ENCODE peak calls at places on chromosomes 6 and 20, in nine cellular contexts. C, Z, B, U, A, G, R, F and I are unnamed samples. For H3K36me3, the result is how much of the 10 kb centered on the place peaks cover.

GRCh38 chr20:39853664-39854063 is 835.4 kb downstream of the MAFB start:
- DNase-seq in C (no peak), Z (no peak), B (no peak), U (no peak), A (no peak), G (peak), R (peak), F (no peak), I (no peak)

GRCh38 chr6:62570372-62570771 is 284.3 kb upstream of the KHDRBS2 start:
- DNase-seq in C (no peak), Z (no peak), B (no peak), U (no peak), A (no peak), G (no peak), R (no peak), F (no peak), I (no peak)

GRCh38 chr6:90941885-90942284 is 355.0 kb upstream of the MAP3K7 start:
- DNase-seq in C (no peak), Z (no peak), B (no peak), U (no peak), A (no peak), G (no peak), R (no peak), F (no peak), I (no peak)

GRCh38 chr6:159451051-159451450 is 242.0 kb downstream of the SOD2 start:
- DNase-seq in C (no peak), Z (no peak), B (no peak), U (no peak), A (no peak), G (peak), R (peak), F (no peak), I (no peak)

GRCh38 chr6:54291738-54292137 is 16.5 kb upstream of the TINAG start:
- DNase-seq in C (no peak), Z (peak), B (no peak), U (no peak), A (no peak), G (peak), R (peak), F (no peak), I (no peak)

GRCh38 chr20:34012330-34012729 is 18.6 kb downstream of the RALY start:
- DNase-seq in C (no peak), Z (no peak), B (no peak), U (no peak), A (no peak), G (no peak), R (no peak), F (no peak), I (no peak)

GRCh38 chr6:10030942-10031537 is 383.8 kb downstream of the TFAP2A start:
- DNase-seq in C (no peak), Z (no peak), B (no peak), U (no peak), A (no peak), G (no peak), R (peak), F (peak), I (no peak)

GRCh38 chr20:13325033-13325432 is 104.0 kb downstream of the ISM1 start:
- DNase-seq in C (no peak), Z (peak), B (no peak), U (no peak), A (no peak), G (peak), R (no peak), F (peak), I (no peak)

GRCh38 chr6:103983860-103984259 is 875.9 kb downstream of the HACE1 start:
- DNase-seq in C (no peak), Z (no peak), B (no peak), U (no peak), A (no peak), G (no peak), R (no peak), F (no peak), I (no peak)

GRCh38 chr6:158027590-158028285 is 46.1 kb downstream of the SYNJ2 start:
- DNase-seq in C (peak), Z (no peak), B (no peak), U (peak), A (peak), G (no peak), R (no peak), F (no peak), I (peak)

GRCh38 chr20:63279931-63280330 is 7.3 kb downstream of the ARFGAP1 start:
- DNase-seq in C (no peak), Z (no peak), B (no peak), U (no peak), A (peak), G (no peak), R (no peak), F (no peak), I (no peak)

GRCh38 chr6:167299641-167300308 is 8.7 kb downstream of the UNC93A start:
- DNase-seq in C (no peak), Z (no peak), B (no peak), U (peak), A (no peak), G (no peak), R (no peak), F (no peak), I (no peak)

GRCh38 chr20:45779011-45779915 is 12.4 kb downstream of the WFDC3 start:
- DNase-seq in C (peak), Z (peak), B (peak), U (peak), A (peak), G (peak), R (peak), F (no peak), I (peak)

GRCh38 chr20:3165473-3166337 is 6.0 kb upstream of the FASTKD5 start:
- DNase-seq in C (peak), Z (peak), B (peak), U (no peak), A (peak), G (peak), R (no peak), F (no peak), I (peak)

GRCh38 chr6:19905584-19905983 is 68.4 kb downstream of the ID4 start:
- DNase-seq in C (no peak), Z (no peak), B (no peak), U (no peak), A (no peak), G (no peak), R (peak), F (no peak), I (no peak)

GRCh38 chr20:6604179-6604578 is 163.3 kb upstream of the BMP2 start:
- DNase-seq in C (no peak), Z (no peak), B (no peak), U (no peak), A (no peak), G (no peak), R (no peak), F (no peak), I (no peak)

GRCh38 chr20:9290331-9290730 is 221.4 kb downstream of the PLCB4 start:
- DNase-seq in C (no peak), Z (no peak), B (no peak), U (no peak), A (no peak), G (no peak), R (no peak), F (no peak), I (no peak)

GRCh38 chr6:144321839-144322591 is 36.9 kb downstream of the UTRN start:
- DNase-seq in C (no peak), Z (no peak), B (no peak), U (no peak), A (no peak), G (peak), R (no peak), F (no peak), I (no peak)

GRCh38 chr6:50791900-50792508 is 26.7 kb upstream of the TFAP2B start:
- DNase-seq in C (no peak), Z (peak), B (no peak), U (no peak), A (no peak), G (peak), R (peak), F (peak), I (no peak)

GRCh38 chr6:161663682-161664081 is 389.8 kb upstream of the AGPAT4 start:
- DNase-seq in C (no peak), Z (no peak), B (no peak), U (no peak), A (no peak), G (no peak), R (no peak), F (no peak), I (no peak)

GRCh38 chr6:148140772-148141557 is 201.7 kb upstream of the SASH1 start:
- DNase-seq in C (no peak), Z (peak), B (no peak), U (no peak), A (no peak), G (no peak), R (peak), F (no peak), I (no peak)

GRCh38 chr6:154649723-154650122 is 83.5 kb upstream of the SCAF8 start:
- DNase-seq in C (no peak), Z (no peak), B (no peak), U (no peak), A (no peak), G (no peak), R (peak), F (no peak), I (no peak)

GRCh38 chr6:111540971-111541719 is 58.1 kb upstream of the REV3L start:
- DNase-seq in C (no peak), Z (peak), B (no peak), U (no peak), A (no peak), G (peak), R (no peak), F (no peak), I (no peak)

GRCh38 chr6:16836186-16836981 is 75.1 kb upstream of the ATXN1 start:
- DNase-seq in C (no peak), Z (no peak), B (no peak), U (no peak), A (no peak), G (peak), R (no peak), F (no peak), I (no peak)

GRCh38 chr6:89828988-89829590 is 591 bp upstream of the CASP8AP2 start:
- DNase-seq in C (no peak), Z (no peak), B (no peak), U (no peak), A (no peak), G (no peak), R (no peak), F (no peak), I (no peak)

GRCh38 chr6:5718231-5718947 is 288.3 kb downstream of the NRN1 start:
- DNase-seq in C (no peak), Z (no peak), B (no peak), U (no peak), A (no peak), G (no peak), R (no peak), F (no peak), I (no peak)

GRCh38 chr6:37582309-37582708 is 82.6 kb upstream of the CCDC167 start:
- DNase-seq in C (no peak), Z (no peak), B (no peak), U (no peak), A (no peak), G (peak), R (peak), F (peak), I (no peak)

GRCh38 chr6:7137335-7138106 is 29.8 kb downstream of the RREB1 start:
- DNase-seq in C (peak), Z (peak), B (peak), U (peak), A (no peak), G (peak), R (peak), F (peak), I (no peak)

GRCh38 chr20:25390538-25391528 is at the start of gene ABHD12:
- DNase-seq in C (peak), Z (peak), B (peak), U (peak), A (peak), G (peak), R (peak), F (peak), I (peak)

GRCh38 chr20:711526-711925 is 35.9 kb upstream of the SCRT2 start:
- DNase-seq in C (no peak), Z (no peak), B (no peak), U (peak), A (no peak), G (no peak), R (no peak), F (no peak), I (no peak)

GRCh38 chr6:73943930-73944652 is 248.1 kb downstream of the CD109 start:
- DNase-seq in C (no peak), Z (no peak), B (no peak), U (no peak), A (no peak), G (no peak), R (no peak), F (no peak), I (no peak)

GRCh38 chr6:167993831-167994230 is 3.6 kb upstream of the KIF25 start:
- DNase-seq in C (no peak), Z (no peak), B (no peak), U (peak), A (no peak), G (no peak), R (no peak), F (no peak), I (no peak)

GRCh38 chr6:32192608-32193039 is at the start of gene GPSM3:
- DNase-seq in C (peak), Z (peak), B (peak), U (no peak), A (no peak), G (peak), R (no peak), F (no peak), I (peak)

GRCh38 chr20:59676877-59677140 is 72.5 kb downstream of the PHACTR3 start:
- DNase-seq in C (no peak), Z (no peak), B (no peak), U (no peak), A (no peak), G (no peak), R (no peak), F (no peak), I (no peak)

GRCh38 chr6:53975966-53976610 is 135.2 kb upstream of the MLIP start:
- DNase-seq in C (no peak), Z (no peak), B (no peak), U (no peak), A (no peak), G (peak), R (no peak), F (no peak), I (no peak)

GRCh38 chr20:51574248-51575033 is 31.9 kb upstream of the NFATC2 start:
- DNase-seq in C (no peak), Z (no peak), B (no peak), U (no peak), A (no peak), G (no peak), R (peak), F (no peak), I (no peak)

GRCh38 chr6:138692058-138692977 is 81.3 kb upstream of the CCDC28A start:
- DNase-seq in C (peak), Z (peak), B (peak), U (peak), A (peak), G (peak), R (peak), F (peak), I (peak)

GRCh38 chr6:154995241-154996162 is at the start of gene TIAM2:
- DNase-seq in C (peak), Z (no peak), B (peak), U (no peak), A (peak), G (peak), R (no peak), F (peak), I (no peak)

GRCh38 chr6:163667372-163668060 is 253.0 kb downstream of the QKI start:
- DNase-seq in C (no peak), Z (no peak), B (no peak), U (no peak), A (no peak), G (peak), R (no peak), F (no peak), I (no peak)

DNA sequence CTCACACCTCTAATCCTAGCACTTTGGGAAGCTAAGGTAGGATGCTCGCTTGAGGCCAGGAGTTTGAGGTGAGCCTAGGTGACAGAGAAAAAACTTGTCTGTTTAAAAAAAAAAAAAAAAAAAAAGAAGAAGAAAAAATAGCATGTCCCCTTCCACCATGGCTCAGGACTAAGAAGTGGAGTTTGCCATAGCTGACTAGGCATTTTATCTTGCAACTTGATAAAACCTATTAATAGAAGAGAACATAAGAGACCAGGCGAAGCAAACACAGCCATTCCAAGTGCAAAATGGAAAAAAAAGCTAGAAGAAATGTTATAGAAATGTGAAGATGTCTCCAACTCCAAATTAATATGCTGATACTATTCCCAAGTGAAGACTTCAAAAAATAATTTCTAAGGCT is 277.5 kb downstream of the MEI4 start:
- DNase-seq in C (no peak), Z (no peak), B (no peak), U (no peak), A (no peak), G (no peak), R (no peak), F (no peak), I (no peak)
- H3K36me3 ChIP-seq in C (under half), Z (under half), B (under half), U (under half), A (under half), G (under half), R (under half), F (under half), I (under half)

DNA sequence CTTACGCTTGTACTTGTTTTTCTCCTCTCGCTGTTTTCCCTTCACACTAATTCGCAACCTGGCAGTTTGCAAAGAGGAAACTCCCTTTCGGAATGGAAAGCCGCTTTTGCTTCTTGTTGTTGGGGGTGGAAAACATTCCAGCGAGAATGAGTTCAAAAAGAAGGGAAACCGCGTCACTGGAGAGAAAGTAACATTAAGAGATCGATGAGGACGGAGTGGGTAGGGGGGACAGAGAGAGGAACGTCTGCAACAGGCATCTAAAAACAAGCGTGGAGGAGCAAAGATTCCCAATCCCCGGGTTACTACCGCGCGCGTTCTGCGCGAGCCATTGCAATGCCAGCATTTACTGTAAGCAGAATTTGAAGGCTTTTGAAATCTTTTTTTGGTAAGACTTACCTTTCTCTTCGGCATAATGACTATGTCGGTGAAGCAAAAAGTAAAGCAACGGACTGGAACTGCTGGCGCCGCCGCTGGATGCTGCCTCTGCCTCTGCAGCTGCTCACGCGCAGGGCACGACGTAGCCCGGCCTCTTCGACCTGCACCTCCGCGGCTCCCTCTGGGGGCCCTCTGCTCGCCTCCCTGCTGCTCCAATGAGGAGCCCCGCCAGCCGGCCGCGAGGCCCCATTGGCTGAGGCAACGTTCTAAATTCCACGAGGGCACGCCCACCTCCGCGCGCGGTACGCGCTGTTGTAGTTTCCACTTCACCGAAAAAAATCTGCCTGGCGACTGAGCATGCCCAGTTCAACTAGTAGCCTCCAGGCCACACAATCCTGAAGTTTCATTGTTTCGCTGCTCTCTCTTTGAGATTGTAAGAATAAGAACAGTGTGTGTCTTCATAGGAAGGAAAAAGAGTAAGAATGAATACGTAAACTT is at the start of gene HMGN3:
- DNase-seq in C (peak), Z (peak), B (peak), U (peak), A (peak), G (peak), R (peak), F (peak), I (peak)
- TF ChIP-seq CTCF in C (peak), Z (no peak), B (no peak), U (peak), A (no peak), G (no peak), R (no peak), F (peak), I (peak)

GRCh38 chr6:131682427-131682826 is 18.8 kb downstream of the OR2A4 start:
- DNase-seq in C (no peak), Z (no peak), B (no peak), U (no peak), A (no peak), G (peak), R (no peak), F (no peak), I (no peak)
- H3K36me3 ChIP-seq in C (under half), Z (under half), B (under half), U (under half), A (under half), G (under half), R (under half), F (under half), I (under half)

GRCh38 chr20:42987376-42988114 is 202.2 kb downstream of the PTPRT start:
- DNase-seq in C (no peak), Z (no peak), B (no peak), U (no peak), A (no peak), G (no peak), R (no peak), F (no peak), I (no peak)

GRCh38 chr20:42986143-42986773 is 203.4 kb downstream of the PTPRT start:
- DNase-seq in C (no peak), Z (no peak), B (no peak), U (no peak), A (no peak), G (no peak), R (peak), F (no peak), I (no peak)

GRCh38 chr20:42981258-42981657 is 208.4 kb downstream of the PTPRT start:
- DNase-seq in C (no peak), Z (no peak), B (no peak), U (no peak), A (no peak), G (no peak), R (no peak), F (no peak), I (no peak)

GRCh38 chr20:42979720-42980119 is 210.0 kb downstream of the PTPRT start:
- DNase-seq in C (no peak), Z (no peak), B (no peak), U (no peak), A (no peak), G (no peak), R (no peak), F (no peak), I (no peak)

DNA sequence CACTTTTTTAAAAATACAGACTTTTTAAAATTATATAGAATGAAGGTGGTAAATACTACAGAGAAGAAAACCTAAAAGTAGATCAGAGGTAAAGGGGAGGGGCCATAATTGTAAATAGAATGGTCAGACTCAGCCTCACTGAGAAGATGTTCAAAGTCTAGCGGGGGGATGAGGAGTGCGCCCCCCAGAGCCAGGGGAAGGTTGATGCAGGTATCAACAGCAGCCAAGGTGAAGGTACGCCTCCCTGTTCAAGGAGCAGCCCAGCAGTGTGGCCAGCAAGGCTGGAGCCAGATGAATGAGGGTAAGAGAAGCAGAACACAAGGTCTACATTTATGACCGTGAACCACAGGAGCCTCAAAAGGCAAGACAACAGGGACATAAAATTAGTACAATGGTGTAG is 204.1 kb downstream of the PTPRT start:
- DNase-seq in C (no peak), Z (no peak), B (no peak), U (no peak), A (no peak), G (no peak), R (no peak), F (no peak), I (no peak)
- TF ChIP-seq CTCF in C (no peak), Z (no peak), B (no peak), U (no peak), A (no peak), G (no peak), R (no peak), F (no peak), I (no peak)

GRCh38 chr6:107736713-107737396 is 87.3 kb downstream of the SCML4 start:
- DNase-seq in C (no peak), Z (no peak), B (no peak), U (no peak), A (no peak), G (no peak), R (no peak), F (no peak), I (no peak)
- H3K36me3 ChIP-seq in C (under half), Z (under half), B (under half), U (under half), A (under half), G (under half), R (under half), F (under half), I (under half)

GRCh38 chr6:135438907-135439535 is 58.5 kb downstream of the AHI1 start:
- DNase-seq in C (no peak), Z (peak), B (no peak), U (no peak), A (no peak), G (peak), R (peak), F (peak), I (no peak)
- TF ChIP-seq CTCF in C (peak), Z (peak), B (no peak), U (no peak), A (no peak), G (peak), R (peak), F (peak), I (no peak)